ENCODE peak calls at places on chromosomes 1 and 21, in four cellular contexts. One of them, this sample, is unnamed.

GRCh38 chr1:95139039-95139438 is 21.9 kb downstream of the TLCD4 start:
- DNase-seq in NCI-H1436: no peak
- DNase-seq in tibial nerve: no peak
- DNase-seq in NCI-H1694 treated with DMSO at 0.1 percent for 48 hours: no peak
- DNase-seq in this sample: no peak

GRCh38 chr1:115828101-115829022 is 12.6 kb downstream of the NHLH2 start:
- DNase-seq in NCI-H1436: peak
- DNase-seq in tibial nerve: no peak
- DNase-seq in NCI-H1694 treated with DMSO at 0.1 percent for 48 hours: peak
- DNase-seq in this sample: peak

GRCh38 chr1:243320224-243320623 is 64.4 kb downstream of the SDCCAG8 start:
- DNase-seq in NCI-H1436: no peak
- DNase-seq in NCI-H1694 treated with DMSO at 0.1 percent for 48 hours: no peak
- DNase-seq in tibial nerve: no peak
- DNase-seq in this sample: no peak

GRCh38 chr1:169105087-169105433 is 1.4 kb upstream of the ATP1B1 start:
- DNase-seq in NCI-H1694 treated with DMSO at 0.1 percent for 48 hours: no peak
- DNase-seq in tibial nerve: no peak
- DNase-seq in NCI-H1436: no peak
- DNase-seq in this sample: no peak

GRCh38 chr1:116852367-116852766 is 57.3 kb upstream of the PTGFRN start:
- DNase-seq in NCI-H1436: no peak
- DNase-seq in NCI-H1694 treated with DMSO at 0.1 percent for 48 hours: no peak
- DNase-seq in tibial nerve: no peak
- DNase-seq in this sample: no peak

GRCh38 chr1:170305777-170306299 is 160.1 kb downstream of the NTMT2 start:
- DNase-seq in NCI-H1694 treated with DMSO at 0.1 percent for 48 hours: no peak
- DNase-seq in NCI-H1436: peak
- DNase-seq in tibial nerve: no peak
- DNase-seq in this sample: no peak

GRCh38 chr21:36596174-36596573 is 102.7 kb upstream of the SIM2 start:
- DNase-seq in NCI-H1694 treated with DMSO at 0.1 percent for 48 hours: no peak
- DNase-seq in tibial nerve: no peak
- DNase-seq in NCI-H1436: no peak
- DNase-seq in this sample: no peak

GRCh38 chr1:207818971-207819451 is 67.2 kb downstream of the CD46 start:
- DNase-seq in tibial nerve: no peak
- DNase-seq in NCI-H1694 treated with DMSO at 0.1 percent for 48 hours: no peak
- DNase-seq in NCI-H1436: no peak
- DNase-seq in this sample: no peak

GRCh38 chr1:62437273-62437945 is 560 bp downstream of the USP1 start:
- DNase-seq in NCI-H1694 treated with DMSO at 0.1 percent for 48 hours: no peak
- DNase-seq in NCI-H1436: no peak
- DNase-seq in tibial nerve: no peak
- DNase-seq in this sample: peak

GRCh38 chr1:32028746-32029145 is 15.1 kb downstream of the KHDRBS1 start:
- DNase-seq in NCI-H1694 treated with DMSO at 0.1 percent for 48 hours: no peak
- DNase-seq in NCI-H1436: peak
- DNase-seq in tibial nerve: no peak
- DNase-seq in this sample: peak

This sample was measured in NCI-H345.